ENCODE peak calls at places on chromosome 17, in nine cellular contexts. One of them, this sample, is unnamed.

GRCh38 chr17:46872421-46872820 is 21.0 kb downstream of the WNT9B start:
- DNase-seq in heart right ventricle: no peak
- DNase-seq in AG04450: no peak
- DNase-seq in body of pancreas: no peak
- DNase-seq in WERI-Rb-1: no peak
- DNase-seq in BJ: no peak
- DNase-seq in Karpas-422: no peak
- DNase-seq in GM23338: no peak
- DNase-seq in stomach: no peak
- DNase-seq in this sample: no peak

GRCh38 chr17:64679710-64680216 is 17.7 kb upstream of the SMURF2 start:
- DNase-seq in heart right ventricle: no peak
- DNase-seq in AG04450: peak
- DNase-seq in body of pancreas: no peak
- DNase-seq in WERI-Rb-1: no peak
- DNase-seq in BJ: peak
- DNase-seq in Karpas-422: no peak
- DNase-seq in GM23338: no peak
- DNase-seq in stomach: no peak
- DNase-seq in this sample: peak

GRCh38 chr17:33234930-33235685 is 58.0 kb downstream of the ASIC2 start:
- DNase-seq in heart right ventricle: peak
- DNase-seq in AG04450: peak
- DNase-seq in body of pancreas: peak
- DNase-seq in WERI-Rb-1: no peak
- DNase-seq in BJ: peak
- DNase-seq in Karpas-422: no peak
- DNase-seq in GM23338: no peak
- DNase-seq in stomach: peak
- DNase-seq in this sample: peak

GRCh38 chr17:75785770-75786538 is 1.3 kb downstream of the UNK start:
- DNase-seq in heart right ventricle: no peak
- DNase-seq in AG04450: no peak
- DNase-seq in body of pancreas: no peak
- DNase-seq in WERI-Rb-1: no peak
- DNase-seq in BJ: no peak
- DNase-seq in Karpas-422: peak
- DNase-seq in GM23338: no peak
- DNase-seq in stomach: no peak
- DNase-seq in this sample: peak

GRCh38 chr17:30236807-30237206 is 1.3 kb upstream of the SLC6A4 start:
- DNase-seq in heart right ventricle: peak
- DNase-seq in AG04450: no peak
- DNase-seq in body of pancreas: peak
- DNase-seq in WERI-Rb-1: no peak
- DNase-seq in BJ: no peak
- DNase-seq in Karpas-422: no peak
- DNase-seq in GM23338: peak
- DNase-seq in stomach: peak
- DNase-seq in this sample: peak

GRCh38 chr17:73138541-73139138 is 26.2 kb upstream of the SSTR2 start:
- DNase-seq in heart right ventricle: peak
- DNase-seq in AG04450: no peak
- DNase-seq in body of pancreas: peak
- DNase-seq in WERI-Rb-1: peak
- DNase-seq in BJ: no peak
- DNase-seq in Karpas-422: peak
- DNase-seq in GM23338: no peak
- DNase-seq in stomach: no peak
- DNase-seq in this sample: no peak

GRCh38 chr17:7260601-7261376 is 1.5 kb downstream of the CLDN7 start:
- DNase-seq in heart right ventricle: no peak
- DNase-seq in AG04450: no peak
- DNase-seq in body of pancreas: peak
- DNase-seq in WERI-Rb-1: peak
- DNase-seq in BJ: no peak
- DNase-seq in Karpas-422: no peak
- DNase-seq in GM23338: peak
- DNase-seq in stomach: peak
- DNase-seq in this sample: no peak

GRCh38 chr17:81905424-81905875 is 3.4 kb downstream of the NPB start:
- DNase-seq in heart right ventricle: no peak
- DNase-seq in AG04450: no peak
- DNase-seq in body of pancreas: no peak
- DNase-seq in WERI-Rb-1: no peak
- DNase-seq in BJ: no peak
- DNase-seq in Karpas-422: no peak
- DNase-seq in GM23338: no peak
- DNase-seq in stomach: no peak
- DNase-seq in this sample: no peak

GRCh38 chr17:68518063-68518815 is 6.0 kb downstream of the PRKAR1A start:
- DNase-seq in heart right ventricle: no peak
- DNase-seq in AG04450: no peak
- DNase-seq in body of pancreas: no peak
- DNase-seq in WERI-Rb-1: no peak
- DNase-seq in BJ: no peak
- DNase-seq in Karpas-422: no peak
- DNase-seq in GM23338: peak
- DNase-seq in stomach: no peak
- DNase-seq in this sample: no peak

GRCh38 chr17:36152639-36153120 is 23.8 kb downstream of the TBC1D3B start:
- DNase-seq in heart right ventricle: no peak
- DNase-seq in AG04450: no peak
- DNase-seq in body of pancreas: no peak
- DNase-seq in WERI-Rb-1: no peak
- DNase-seq in BJ: no peak
- DNase-seq in Karpas-422: peak
- DNase-seq in GM23338: peak
- DNase-seq in stomach: no peak
- DNase-seq in this sample: no peak

GRCh38 chr17:40290629-40291296 is 3.1 kb downstream of the CDC6 start:
- DNase-seq in heart right ventricle: no peak
- DNase-seq in AG04450: peak
- DNase-seq in body of pancreas: peak
- DNase-seq in WERI-Rb-1: peak
- DNase-seq in BJ: peak
- DNase-seq in Karpas-422: peak
- DNase-seq in GM23338: peak
- DNase-seq in stomach: peak
- DNase-seq in this sample: peak

GRCh38 chr17:66126231-66126630 is 65.7 kb downstream of the CEP112 start:
- DNase-seq in heart right ventricle: no peak
- DNase-seq in AG04450: no peak
- DNase-seq in body of pancreas: no peak
- DNase-seq in WERI-Rb-1: no peak
- DNase-seq in BJ: no peak
- DNase-seq in Karpas-422: no peak
- DNase-seq in GM23338: no peak
- DNase-seq in stomach: no peak
- DNase-seq in this sample: no peak

GRCh38 chr17:44968225-44969143 is at the start of gene C1QL1:
- DNase-seq in heart right ventricle: peak
- DNase-seq in AG04450: peak
- DNase-seq in body of pancreas: peak
- DNase-seq in WERI-Rb-1: peak
- DNase-seq in BJ: peak
- DNase-seq in Karpas-422: peak
- DNase-seq in GM23338: peak
- DNase-seq in stomach: peak
- DNase-seq in this sample: peak

GRCh38 chr17:47621293-47622178 is 28.2 kb upstream of the KPNB1 start:
- DNase-seq in heart right ventricle: peak
- DNase-seq in AG04450: peak
- DNase-seq in body of pancreas: peak
- DNase-seq in WERI-Rb-1: no peak
- DNase-seq in BJ: peak
- DNase-seq in Karpas-422: no peak
- DNase-seq in GM23338: peak
- DNase-seq in stomach: no peak
- DNase-seq in this sample: peak

GRCh38 chr17:66337866-66338472 is 35.6 kb downstream of the PRKCA start:
- DNase-seq in heart right ventricle: no peak
- DNase-seq in AG04450: no peak
- DNase-seq in body of pancreas: no peak
- DNase-seq in WERI-Rb-1: no peak
- DNase-seq in BJ: no peak
- DNase-seq in Karpas-422: no peak
- DNase-seq in GM23338: no peak
- DNase-seq in stomach: no peak
- DNase-seq in this sample: peak

GRCh38 chr17:82424001-82424862 is 5.8 kb upstream of the OGFOD3 start:
- DNase-seq in heart right ventricle: no peak
- DNase-seq in AG04450: no peak
- DNase-seq in body of pancreas: no peak
- DNase-seq in WERI-Rb-1: peak
- DNase-seq in BJ: no peak
- DNase-seq in Karpas-422: peak
- DNase-seq in GM23338: peak
- DNase-seq in stomach: peak
- DNase-seq in this sample: peak

GRCh38 chr17:64174686-64175456 is 44.9 kb upstream of the ERN1 start:
- DNase-seq in heart right ventricle: no peak
- DNase-seq in AG04450: no peak
- DNase-seq in body of pancreas: peak
- DNase-seq in WERI-Rb-1: peak
- DNase-seq in BJ: no peak
- DNase-seq in Karpas-422: no peak
- DNase-seq in GM23338: no peak
- DNase-seq in stomach: no peak
- DNase-seq in this sample: no peak

GRCh38 chr17:76772842-76773521 is 35.1 kb downstream of the MFSD11 start:
- DNase-seq in heart right ventricle: no peak
- DNase-seq in AG04450: peak
- DNase-seq in body of pancreas: no peak
- DNase-seq in WERI-Rb-1: peak
- DNase-seq in BJ: peak
- DNase-seq in Karpas-422: no peak
- DNase-seq in GM23338: no peak
- DNase-seq in stomach: no peak
- DNase-seq in this sample: peak

GRCh38 chr17:63497708-63498483 is 21.0 kb downstream of the ACE start:
- DNase-seq in heart right ventricle: no peak
- DNase-seq in AG04450: no peak
- DNase-seq in body of pancreas: no peak
- DNase-seq in WERI-Rb-1: peak
- DNase-seq in BJ: no peak
- DNase-seq in Karpas-422: peak
- DNase-seq in GM23338: peak
- DNase-seq in stomach: no peak
- DNase-seq in this sample: no peak

GRCh38 chr17:77824780-77825280 is 133.7 kb upstream of the TNRC6C start:
- DNase-seq in heart right ventricle: no peak
- DNase-seq in AG04450: no peak
- DNase-seq in body of pancreas: no peak
- DNase-seq in WERI-Rb-1: no peak
- DNase-seq in BJ: no peak
- DNase-seq in Karpas-422: no peak
- DNase-seq in GM23338: no peak
- DNase-seq in stomach: no peak
- DNase-seq in this sample: no peak
- H3K4me3 ChIP-seq in heart right ventricle: no peak
- H3K4me3 ChIP-seq in AG04450: no peak
- H3K4me3 ChIP-seq in body of pancreas: no peak
- H3K4me3 ChIP-seq in WERI-Rb-1: no peak
- H3K4me3 ChIP-seq in BJ: no peak
- H3K4me3 ChIP-seq in Karpas-422: no peak
- H3K4me3 ChIP-seq in GM23338: no peak
- H3K4me3 ChIP-seq in stomach: no peak
- H3K4me3 ChIP-seq in this sample: no peak

GRCh38 chr17:17887752-17888304 is 51.0 kb upstream of the SREBF1 start:
- DNase-seq in heart right ventricle: no peak
- DNase-seq in AG04450: no peak
- DNase-seq in body of pancreas: no peak
- DNase-seq in WERI-Rb-1: no peak
- DNase-seq in BJ: no peak
- DNase-seq in Karpas-422: no peak
- DNase-seq in GM23338: no peak
- DNase-seq in stomach: no peak
- DNase-seq in this sample: no peak

GRCh38 chr17:17886253-17886652 is 49.5 kb upstream of the SREBF1 start:
- DNase-seq in heart right ventricle: peak
- DNase-seq in AG04450: no peak
- DNase-seq in body of pancreas: no peak
- DNase-seq in WERI-Rb-1: peak
- DNase-seq in BJ: no peak
- DNase-seq in Karpas-422: no peak
- DNase-seq in GM23338: no peak
- DNase-seq in stomach: no peak
- DNase-seq in this sample: no peak

GRCh38 chr17:17888371-17888770 is 51.6 kb upstream of the SREBF1 start:
- DNase-seq in heart right ventricle: no peak
- DNase-seq in AG04450: no peak
- DNase-seq in body of pancreas: no peak
- DNase-seq in WERI-Rb-1: no peak
- DNase-seq in BJ: no peak
- DNase-seq in Karpas-422: no peak
- DNase-seq in GM23338: no peak
- DNase-seq in stomach: no peak
- DNase-seq in this sample: no peak

GRCh38 chr17:17885029-17885351 is 48.2 kb upstream of the SREBF1 start:
- DNase-seq in heart right ventricle: no peak
- DNase-seq in AG04450: no peak
- DNase-seq in body of pancreas: no peak
- DNase-seq in WERI-Rb-1: no peak
- DNase-seq in BJ: no peak
- DNase-seq in Karpas-422: no peak
- DNase-seq in GM23338: peak
- DNase-seq in stomach: no peak
- DNase-seq in this sample: no peak

GRCh38 chr17:17886747-17887146 is 50.0 kb upstream of the SREBF1 start:
- DNase-seq in heart right ventricle: no peak
- DNase-seq in AG04450: no peak
- DNase-seq in body of pancreas: no peak
- DNase-seq in WERI-Rb-1: no peak
- DNase-seq in BJ: no peak
- DNase-seq in Karpas-422: no peak
- DNase-seq in GM23338: no peak
- DNase-seq in stomach: no peak
- DNase-seq in this sample: no peak
- H3K4me3 ChIP-seq in heart right ventricle: no peak
- H3K4me3 ChIP-seq in AG04450: no peak
- H3K4me3 ChIP-seq in body of pancreas: no peak
- H3K4me3 ChIP-seq in WERI-Rb-1: no peak
- H3K4me3 ChIP-seq in BJ: no peak
- H3K4me3 ChIP-seq in Karpas-422: no peak
- H3K4me3 ChIP-seq in GM23338: no peak
- H3K4me3 ChIP-seq in stomach: no peak
- H3K4me3 ChIP-seq in this sample: no peak

GRCh38 chr17:51103050-51103449 is 17.6 kb downstream of the SPAG9 start:
- DNase-seq in heart right ventricle: no peak
- DNase-seq in AG04450: no peak
- DNase-seq in body of pancreas: no peak
- DNase-seq in WERI-Rb-1: no peak
- DNase-seq in BJ: no peak
- DNase-seq in Karpas-422: no peak
- DNase-seq in GM23338: no peak
- DNase-seq in stomach: no peak
- DNase-seq in this sample: no peak
- H3K4me3 ChIP-seq in heart right ventricle: no peak
- H3K4me3 ChIP-seq in AG04450: no peak
- H3K4me3 ChIP-seq in body of pancreas: no peak
- H3K4me3 ChIP-seq in WERI-Rb-1: no peak
- H3K4me3 ChIP-seq in BJ: no peak
- H3K4me3 ChIP-seq in Karpas-422: no peak
- H3K4me3 ChIP-seq in GM23338: no peak
- H3K4me3 ChIP-seq in stomach: no peak
- H3K4me3 ChIP-seq in this sample: no peak

GRCh38 chr17:933168-934083 is 46.1 kb downstream of the NXN start:
- DNase-seq in heart right ventricle: no peak
- DNase-seq in AG04450: peak
- DNase-seq in body of pancreas: peak
- DNase-seq in WERI-Rb-1: no peak
- DNase-seq in BJ: peak
- DNase-seq in Karpas-422: no peak
- DNase-seq in GM23338: peak
- DNase-seq in stomach: peak
- DNase-seq in this sample: peak
- H3K4me3 ChIP-seq in heart right ventricle: peak
- H3K4me3 ChIP-seq in AG04450: peak
- H3K4me3 ChIP-seq in body of pancreas: no peak
- H3K4me3 ChIP-seq in WERI-Rb-1: no peak
- H3K4me3 ChIP-seq in BJ: no peak
- H3K4me3 ChIP-seq in Karpas-422: no peak
- H3K4me3 ChIP-seq in GM23338: no peak
- H3K4me3 ChIP-seq in stomach: no peak
- H3K4me3 ChIP-seq in this sample: no peak